ENCODE peak calls at places on chromosomes 4 and X, in ten cellular contexts. V, X, M, S, R, W, A, P, Y and I are unnamed samples.

GRCh38 chr4:36351082-36351666 is 69.8 kb downstream of the DTHD1 start:
- DNase-seq in V (peak), X (peak), M (peak), S (peak), R (no peak), W (peak), A (peak), P (peak), Y (peak), I (peak)

GRCh38 chr4:81472249-81473085 is 760 bp upstream of the RASGEF1B start:
- DNase-seq in V (peak), X (peak), M (peak), S (no peak), R (peak), W (peak), A (peak), P (no peak), Y (peak), I (no peak)

GRCh38 chr4:151806511-151806927 is 45.7 kb upstream of the GATB start:
- DNase-seq in V (no peak), X (no peak), M (no peak), S (peak), R (peak), W (peak), A (no peak), P (no peak), Y (no peak), I (no peak)

GRCh38 chr4:131609039-131609438 is 1540.1 kb upstream of the PCDH10 start:
- DNase-seq in V (no peak), X (no peak), M (no peak), S (no peak), R (no peak), W (peak), A (no peak), P (no peak), Y (no peak), I (no peak)

GRCh38 chr4:147494301-147494700 is 13.4 kb downstream of the EDNRA start:
- DNase-seq in V (no peak), X (no peak), M (no peak), S (no peak), R (no peak), W (no peak), A (no peak), P (no peak), Y (no peak), I (no peak)

GRCh38 chr4:89307446-89308160 is at the start of gene GPRIN3:
- DNase-seq in V (no peak), X (peak), M (peak), S (peak), R (peak), W (no peak), A (peak), P (peak), Y (peak), I (peak)

GRCh38 chrX:41526925-41527324 is 79.8 kb downstream of the NYX start:
- DNase-seq in V (no peak), X (no peak), M (no peak), S (no peak), R (no peak), W (peak), A (no peak), P (no peak), Y (no peak), I (no peak)

GRCh38 chrX:8201896-8202331 is 30.8 kb upstream of the VCX2 start:
- DNase-seq in V (no peak), X (no peak), M (no peak), S (peak), R (no peak), W (peak), A (no peak), P (no peak), Y (no peak), I (no peak)

GRCh38 chr4:54493862-54494261 is 163.9 kb upstream of the KIT start:
- DNase-seq in V (no peak), X (no peak), M (no peak), S (no peak), R (no peak), W (no peak), A (peak), P (no peak), Y (no peak), I (no peak)

GRCh38 chr4:15888515-15888914 is 50.0 kb downstream of the FGFBP1 start:
- DNase-seq in V (no peak), X (no peak), M (no peak), S (no peak), R (no peak), W (no peak), A (no peak), P (no peak), Y (no peak), I (no peak)

GRCh38 chrX:39975094-39975865 is 122.5 kb downstream of the BCOR start:
- DNase-seq in V (no peak), X (no peak), M (peak), S (no peak), R (no peak), W (no peak), A (no peak), P (no peak), Y (no peak), I (no peak)

GRCh38 chr4:153438916-153439756 is 27.0 kb upstream of the TMEM131L start:
- DNase-seq in V (no peak), X (no peak), M (no peak), S (no peak), R (no peak), W (no peak), A (no peak), P (no peak), Y (no peak), I (no peak)

GRCh38 chrX:2311483-2311882 is 189.3 kb downstream of the DHRSX start:
- DNase-seq in V (no peak), X (peak), M (peak), S (no peak), R (no peak), W (no peak), A (no peak), P (no peak), Y (no peak), I (no peak)

GRCh38 chrX:115459883-115460564 is 101.0 kb upstream of the PLS3 start:
- DNase-seq in V (no peak), X (no peak), M (no peak), S (no peak), R (peak), W (peak), A (no peak), P (no peak), Y (no peak), I (no peak)

GRCh38 chr4:14726441-14727405 is 275.6 kb upstream of the CPEB2 start:
- DNase-seq in V (no peak), X (no peak), M (no peak), S (no peak), R (peak), W (peak), A (no peak), P (no peak), Y (no peak), I (no peak)

GRCh38 chr4:106707776-106708603 is 328.1 kb downstream of the DKK2 start:
- DNase-seq in V (no peak), X (no peak), M (no peak), S (no peak), R (no peak), W (peak), A (no peak), P (no peak), Y (no peak), I (no peak)

GRCh38 chrX:132263127-132263526 is 43.9 kb upstream of the RAP2C start:
- DNase-seq in V (no peak), X (no peak), M (no peak), S (no peak), R (no peak), W (no peak), A (no peak), P (no peak), Y (no peak), I (no peak)